ENCODE peak calls at places on chromosomes 4 and X, in seven cellular contexts. Y is DND-41, U is HCT116, F is upper lobe of right lung, H is SK-N-SH, Q is body of pancreas, L is aorta. I is an unnamed sample. For H3K36me3, the result is how much of the 10 kb centered on the place peaks cover.

GRCh38 chr4:8330821-8331566 is 61.4 kb downstream of the HTRA3 start:
- DNase-seq in Y (no peak), U (no peak), F (peak), H (no peak), Q (no peak), L (peak), I (peak)

GRCh38 chr4:98113005-98113404 is 30.3 kb downstream of the STPG2 start:
- DNase-seq in Y (peak), U (peak), F (no peak), H (no peak), Q (peak), L (no peak), I (no peak)

GRCh38 chr4:47143261-47143660 is 111.9 kb downstream of the GABRB1 start:
- DNase-seq in Y (no peak), U (no peak), F (no peak), H (no peak), Q (no peak), L (no peak), I (no peak)

GRCh38 chrX:68681443-68681941 is 34.0 kb downstream of the STARD8 start:
- DNase-seq in Y (no peak), U (no peak), F (no peak), H (no peak), Q (no peak), L (no peak), I (peak)

GRCh38 chr4:83889802-83890201 is 353.9 kb downstream of the GPAT3 start:
- DNase-seq in Y (no peak), U (peak), F (no peak), H (no peak), Q (no peak), L (no peak), I (no peak)

GRCh38 chr4:169485791-169486742 is 126.3 kb downstream of the NEK1 start:
- DNase-seq in Y (peak), U (peak), F (no peak), H (peak), Q (peak), L (no peak), I (no peak)

GRCh38 chr4:3868146-3868840 is 102.1 kb downstream of the ADRA2C start:
- DNase-seq in Y (peak), U (no peak), F (peak), H (no peak), Q (no peak), L (peak), I (no peak)

GRCh38 chr4:138275946-138276621 is 33.9 kb upstream of the SLC7A11 start:
- DNase-seq in Y (no peak), U (no peak), F (no peak), H (no peak), Q (no peak), L (no peak), I (no peak)

GRCh38 chr4:142567199-142567598 is 278.9 kb downstream of the INPP4B start:
- DNase-seq in Y (no peak), U (peak), F (no peak), H (no peak), Q (no peak), L (no peak), I (no peak)

GRCh38 chr4:147157860-147158701 is 212.4 kb upstream of the TTC29 start:
- DNase-seq in Y (no peak), U (no peak), F (peak), H (peak), Q (peak), L (peak), I (peak)

GRCh38 chr4:120704529-120704928 is 218.0 kb downstream of the PRDM5 start:
- DNase-seq in Y (no peak), U (no peak), F (no peak), H (no peak), Q (no peak), L (no peak), I (no peak)

GRCh38 chr4:40811886-40812857 is 62.4 kb downstream of the NSUN7 start:
- DNase-seq in Y (no peak), U (no peak), F (no peak), H (no peak), Q (no peak), L (no peak), I (no peak)

GRCh38 chr4:119238068-119238722 is 25.7 kb downstream of the USP53 start:
- DNase-seq in Y (no peak), U (no peak), F (no peak), H (no peak), Q (no peak), L (no peak), I (no peak)

GRCh38 chr4:184536070-184536880 is 61.9 kb upstream of the IRF2 start:
- DNase-seq in Y (no peak), U (no peak), F (no peak), H (no peak), Q (no peak), L (no peak), I (no peak)

GRCh38 chr4:8702516-8703400 is 110.2 kb downstream of the CPZ start:
- DNase-seq in Y (no peak), U (no peak), F (peak), H (no peak), Q (no peak), L (peak), I (no peak)

GRCh38 chr4:5654791-5655190 is 53.6 kb downstream of the EVC2 start:
- DNase-seq in Y (no peak), U (no peak), F (no peak), H (no peak), Q (peak), L (no peak), I (no peak)

GRCh38 chr4:63090641-63091040 is 1318.6 kb downstream of the TECRL start:
- DNase-seq in Y (no peak), U (no peak), F (no peak), H (no peak), Q (no peak), L (no peak), I (no peak)

GRCh38 chrX:65985922-65986588 is 53.8 kb downstream of the VSIG4 start:
- DNase-seq in Y (peak), U (peak), F (no peak), H (peak), Q (peak), L (no peak), I (no peak)

GRCh38 chr4:121155893-121156292 is 8.2 kb downstream of the TNIP3 start:
- DNase-seq in Y (no peak), U (no peak), F (no peak), H (peak), Q (no peak), L (no peak), I (no peak)

GRCh38 chrX:40651620-40652223 is 4.4 kb upstream of the CXorf38 start:
- DNase-seq in Y (peak), U (peak), F (no peak), H (peak), Q (peak), L (peak), I (peak)

GRCh38 chrX:147981038-147981752 is at the start of gene FMR1NB:
- DNase-seq in Y (no peak), U (no peak), F (no peak), H (peak), Q (no peak), L (no peak), I (no peak)

GRCh38 chrX:153957224-153957623 is 12.8 kb upstream of the RENBP start:
- DNase-seq in Y (no peak), U (no peak), F (no peak), H (no peak), Q (no peak), L (no peak), I (no peak)
- H3K36me3 ChIP-seq in Y (half or more), U (under half), F (half or more), H (under half), Q (under half), L (under half), I (half or more)

GRCh38 chr4:6844986-6845385 is 62.5 kb downstream of the KIAA0232 start:
- DNase-seq in Y (no peak), U (no peak), F (no peak), H (peak), Q (no peak), L (no peak), I (no peak)
- H3K36me3 ChIP-seq in Y (half or more), U (under half), F (under half), H (under half), Q (under half), L (under half), I (under half)

GRCh38 chr4:113657834-113658233 is 103.7 kb downstream of the CAMK2D start:
- DNase-seq in Y (no peak), U (no peak), F (no peak), H (no peak), Q (no peak), L (no peak), I (no peak)
- H3K36me3 ChIP-seq in Y (under half), U (under half), F (under half), H (under half), Q (under half), L (under half), I (under half)

GRCh38 chrX:45762699-45763647 is 562.3 kb upstream of the DIPK2B start:
- DNase-seq in Y (no peak), U (no peak), F (no peak), H (no peak), Q (no peak), L (no peak), I (no peak)

GRCh38 chrX:45758738-45759397 is 558.2 kb upstream of the DIPK2B start:
- DNase-seq in Y (peak), U (no peak), F (no peak), H (no peak), Q (no peak), L (no peak), I (no peak)

GRCh38 chrX:45758319-45758718 is 557.6 kb upstream of the DIPK2B start:
- DNase-seq in Y (peak), U (no peak), F (no peak), H (no peak), Q (no peak), L (no peak), I (no peak)

GRCh38 chrX:45761920-45762319 is 561.2 kb upstream of the DIPK2B start:
- DNase-seq in Y (no peak), U (no peak), F (no peak), H (no peak), Q (no peak), L (no peak), I (no peak)

GRCh38 chrX:45760187-45760742 is 559.6 kb upstream of the DIPK2B start:
- DNase-seq in Y (no peak), U (no peak), F (no peak), H (no peak), Q (no peak), L (no peak), I (no peak)
- H3K36me3 ChIP-seq in Y (under half), U (under half), F (under half), H (half or more), Q (under half), L (under half), I (under half)

DNA sequence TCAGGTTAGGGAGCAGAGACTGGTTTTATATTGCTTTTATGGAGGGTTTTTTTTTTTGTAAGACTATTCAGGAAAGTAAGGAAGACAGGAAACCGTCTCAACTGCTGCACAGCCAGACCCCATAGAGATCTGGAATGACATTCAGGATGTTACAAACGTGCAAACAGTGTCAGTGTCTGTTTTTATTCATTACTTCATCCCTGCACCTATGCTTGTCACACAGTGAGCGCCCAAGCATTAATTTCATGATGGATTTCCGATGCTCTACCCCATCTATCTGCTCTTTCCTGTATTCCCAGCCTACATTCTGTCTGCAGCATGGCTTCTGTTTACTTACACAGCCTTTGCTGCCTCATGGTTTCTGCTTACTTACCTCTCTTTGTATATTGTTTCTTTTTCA is 53.2 kb downstream of the SEPTIN11 start:
- DNase-seq in Y (no peak), U (no peak), F (no peak), H (no peak), Q (no peak), L (no peak), I (no peak)
- H3K36me3 ChIP-seq in Y (under half), U (under half), F (under half), H (half or more), Q (under half), L (under half), I (under half)